ENCODE peak calls at places on chromosomes 3 and 15, in nine cellular contexts. W is cardiac fibroblast; K is A549; X is body of pancreas; H is T follicular helper cell; F is NCI-H1694; A is GM04504; N is glomerular endothelial cell; Y is stimulated activated CD4-positive, alpha-beta T cell treated with anti-CD3 and anti-CD28 coated beads, Interleukin-2, amount 100 ng/mL, for 4 hours. Q is an unnamed sample.
A peak's percentile ranks its signal among the peaks of the same experiment; 100 is the strongest.

GRCh38 chr15:33150993-33151392 is 43.5 kb downstream of the FMN1 start:
- DNase-seq in W (no peak), K (no peak), X (no peak), H (no peak), F (no peak), A (no peak), N (no peak), Y (no peak), Q (peak; percentile 3)

GRCh38 chr3:18499256-18499655 is 74.1 kb upstream of the SATB1 start:
- DNase-seq in W (no peak), K (no peak), X (no peak), H (no peak), F (no peak), A (no peak), N (no peak), Y (no peak), Q (no peak)

GRCh38 chr3:156976933-156977332 is 150.8 kb downstream of the LEKR1 start:
- DNase-seq in W (no peak), K (no peak), X (no peak), H (no peak), F (no peak), A (no peak), N (no peak), Y (no peak), Q (no peak)

GRCh38 chr15:80582816-80583423 is 112.2 kb upstream of the ABHD17C start:
- DNase-seq in W (no peak), K (no peak), X (no peak), H (no peak), F (no peak), A (no peak), N (no peak), Y (no peak), Q (no peak)

GRCh38 chr3:127706785-127707351 is 34.1 kb downstream of the ABTB1 start:
- DNase-seq in W (no peak), K (no peak), X (no peak), H (no peak), F (no peak), A (no peak), N (no peak), Y (no peak), Q (no peak)

GRCh38 chr3:68876112-68876713 is 56.1 kb downstream of the TAFA4 start:
- DNase-seq in W (peak; percentile 82), K (peak; percentile 3), X (peak; percentile 47), H (no peak), F (peak; percentile 23), A (peak; percentile 29), N (peak; percentile 31), Y (peak; percentile 10), Q (peak; percentile 60)

GRCh38 chr3:29335438-29335837 is 54.6 kb downstream of the RBMS3 start:
- DNase-seq in W (peak; percentile 99), K (peak; percentile 51), X (peak; percentile 70), H (no peak), F (no peak), A (peak; percentile 94), N (peak; percentile 90), Y (no peak), Q (peak; percentile 49)

GRCh38 chr3:58564456-58565160 is 12.6 kb downstream of the FAM107A start:
- DNase-seq in W (peak; percentile 78), K (no peak), X (no peak), H (no peak), F (no peak), A (peak; percentile 72), N (no peak), Y (no peak), Q (peak; percentile 9)

GRCh38 chr3:31710123-31710841 is 177.6 kb downstream of the STT3B start:
- DNase-seq in W (no peak), K (no peak), X (no peak), H (no peak), F (no peak), A (no peak), N (no peak), Y (no peak), Q (no peak)

GRCh38 chr3:71816141-71816540 is 31.2 kb upstream of the PROK2 start:
- DNase-seq in W (no peak), K (no peak), X (no peak), H (no peak), F (no peak), A (no peak), N (no peak), Y (no peak), Q (no peak)

GRCh38 chr15:76366714-76367113 is 30.1 kb downstream of the ISL2 start:
- DNase-seq in W (no peak), K (no peak), X (peak; percentile 44), H (no peak), F (no peak), A (no peak), N (no peak), Y (no peak), Q (peak; percentile 42)

GRCh38 chr3:105394177-105394576 is 27.5 kb downstream of the ALCAM start:
- DNase-seq in W (peak; percentile 85), K (no peak), X (no peak), H (no peak), F (no peak), A (no peak), N (peak; percentile 85), Y (no peak), Q (no peak)

GRCh38 chr3:12946134-12946533 is 104.8 kb upstream of the RPL32 start:
- DNase-seq in W (no peak), K (no peak), X (no peak), H (no peak), F (no peak), A (no peak), N (no peak), Y (no peak), Q (no peak)

GRCh38 chr3:13546667-13547171 is 2.2 kb upstream of the FBLN2 start:
- DNase-seq in W (peak; percentile 63), K (no peak), X (no peak), H (no peak), F (no peak), A (no peak), N (no peak), Y (no peak), Q (no peak)

Q was measured in LoVo.